ENCODE peak calls at places on chromosomes 4 and X, in four cellular contexts. One of them, this sample, is unnamed.

GRCh38 chrX:44306336-44306735 is 37.1 kb downstream of the EFHC2 start:
- DNase-seq in MCF 10A: peak
- DNase-seq in fibroblast of mammary gland: peak
- DNase-seq in HL-60: no peak
- DNase-seq in this sample: peak

GRCh38 chrX:49079489-49080428 is at the start of gene WDR45:
- DNase-seq in MCF 10A: peak
- DNase-seq in fibroblast of mammary gland: peak
- DNase-seq in HL-60: peak
- DNase-seq in this sample: peak

GRCh38 chrX:129158505-129158904 is 364.8 kb downstream of the SMARCA1 start:
- DNase-seq in MCF 10A: no peak
- DNase-seq in fibroblast of mammary gland: no peak
- DNase-seq in HL-60: no peak
- DNase-seq in this sample: no peak

GRCh38 chr4:89293299-89293698 is 14.3 kb downstream of the GPRIN3 start:
- DNase-seq in MCF 10A: no peak
- DNase-seq in fibroblast of mammary gland: no peak
- DNase-seq in HL-60: no peak
- DNase-seq in this sample: no peak

GRCh38 chr4:151935411-151935810 is 174.6 kb upstream of the GATB start:
- DNase-seq in MCF 10A: no peak
- DNase-seq in fibroblast of mammary gland: no peak
- DNase-seq in HL-60: no peak
- DNase-seq in this sample: no peak

GRCh38 chrX:74422576-74423288 is 1.4 kb downstream of the SLC16A2 start:
- DNase-seq in MCF 10A: peak
- DNase-seq in fibroblast of mammary gland: peak
- DNase-seq in HL-60: no peak
- DNase-seq in this sample: peak

GRCh38 chrX:2829066-2829430 is 318 bp downstream of the GYG2 start:
- DNase-seq in MCF 10A: no peak
- DNase-seq in fibroblast of mammary gland: no peak
- DNase-seq in HL-60: no peak
- DNase-seq in this sample: no peak

GRCh38 chrX:101347859-101348451 is 587 bp downstream of the TIMM8A start:
- DNase-seq in MCF 10A: peak
- DNase-seq in fibroblast of mammary gland: peak
- DNase-seq in HL-60: no peak
- DNase-seq in this sample: peak

GRCh38 chr4:102196221-102196620 is 149.1 kb downstream of the SLC39A8 start:
- DNase-seq in MCF 10A: peak
- DNase-seq in fibroblast of mammary gland: peak
- DNase-seq in HL-60: no peak
- DNase-seq in this sample: peak

GRCh38 chrX:43559643-43560042 is 96.5 kb upstream of the MAOA start:
- DNase-seq in MCF 10A: peak
- DNase-seq in fibroblast of mammary gland: peak
- DNase-seq in HL-60: peak
- DNase-seq in this sample: peak

GRCh38 chr4:2624782-2625548 is 88.5 kb downstream of the FAM193A start:
- DNase-seq in MCF 10A: peak
- DNase-seq in fibroblast of mammary gland: no peak
- DNase-seq in HL-60: no peak
- DNase-seq in this sample: peak

GRCh38 chrX:151359931-151360871 is 36.8 kb upstream of the VMA21 start:
- DNase-seq in MCF 10A: peak
- DNase-seq in fibroblast of mammary gland: no peak
- DNase-seq in HL-60: peak
- DNase-seq in this sample: peak

GRCh38 chrX:126770179-126770578 is 49.4 kb upstream of the PRR32 start:
- DNase-seq in MCF 10A: peak
- DNase-seq in fibroblast of mammary gland: peak
- DNase-seq in HL-60: peak
- DNase-seq in this sample: peak

GRCh38 chrX:2711441-2711840 is 20.3 kb downstream of the CD99 start:
- DNase-seq in MCF 10A: no peak
- DNase-seq in fibroblast of mammary gland: no peak
- DNase-seq in HL-60: no peak
- DNase-seq in this sample: no peak

GRCh38 chrX:45009371-45010000 is 136.5 kb downstream of the KDM6A start:
- DNase-seq in MCF 10A: peak
- DNase-seq in fibroblast of mammary gland: peak
- DNase-seq in HL-60: no peak
- DNase-seq in this sample: peak

DNA sequence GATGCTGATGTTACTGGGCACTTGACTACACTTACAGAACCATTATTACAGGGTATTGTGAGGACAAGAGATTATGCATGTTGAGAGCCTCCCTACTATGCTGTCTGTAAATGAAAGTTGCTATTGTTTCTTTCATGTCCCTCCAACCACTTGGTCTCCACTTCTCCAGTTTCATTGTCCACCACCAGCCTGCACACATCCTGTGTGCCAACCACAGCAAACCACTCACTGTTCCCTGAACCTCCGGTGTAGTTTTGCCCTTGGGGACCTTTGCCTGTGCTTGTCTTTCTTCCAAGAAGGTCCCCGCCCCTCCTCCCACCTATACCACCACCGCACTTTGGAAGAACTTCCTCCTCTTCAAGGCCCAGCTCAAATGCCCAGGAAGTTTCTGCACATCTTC is 43.1 kb upstream of the AFF2 start:
- DNase-seq in MCF 10A: no peak
- DNase-seq in fibroblast of mammary gland: no peak
- DNase-seq in HL-60: peak
- DNase-seq in this sample: no peak
- TF ChIP-seq CTCF in MCF 10A: no peak
- TF ChIP-seq CTCF in fibroblast of mammary gland: no peak
- TF ChIP-seq CTCF in HL-60: no peak
- TF ChIP-seq CTCF in this sample: no peak

GRCh38 chrX:7169627-7170026 is 21.7 kb upstream of the PUDP start:
- DNase-seq in MCF 10A: no peak
- DNase-seq in fibroblast of mammary gland: no peak
- DNase-seq in HL-60: no peak
- DNase-seq in this sample: no peak

GRCh38 chrX:7168366-7168765 is 20.4 kb upstream of the PUDP start:
- DNase-seq in MCF 10A: no peak
- DNase-seq in fibroblast of mammary gland: no peak
- DNase-seq in HL-60: no peak
- DNase-seq in this sample: no peak

GRCh38 chrX:7163146-7163677 is 15.3 kb upstream of the PUDP start:
- DNase-seq in MCF 10A: no peak
- DNase-seq in fibroblast of mammary gland: peak
- DNase-seq in HL-60: no peak
- DNase-seq in this sample: no peak

GRCh38 chrX:7159132-7159861 is 11.3 kb upstream of the PUDP start:
- DNase-seq in MCF 10A: peak
- DNase-seq in fibroblast of mammary gland: peak
- DNase-seq in HL-60: peak
- DNase-seq in this sample: peak

GRCh38 chrX:7164174-7164573 is 16.2 kb upstream of the PUDP start:
- DNase-seq in MCF 10A: no peak
- DNase-seq in fibroblast of mammary gland: no peak
- DNase-seq in HL-60: no peak
- DNase-seq in this sample: no peak
- TF ChIP-seq CTCF in MCF 10A: no peak
- TF ChIP-seq CTCF in fibroblast of mammary gland: no peak
- TF ChIP-seq CTCF in HL-60: no peak
- TF ChIP-seq CTCF in this sample: no peak

GRCh38 chr4:5082381-5082780 is 31.1 kb downstream of the STK32B start:
- DNase-seq in MCF 10A: no peak
- DNase-seq in fibroblast of mammary gland: no peak
- DNase-seq in HL-60: no peak
- DNase-seq in this sample: no peak
- TF ChIP-seq CTCF in MCF 10A: no peak
- TF ChIP-seq CTCF in fibroblast of mammary gland: no peak
- TF ChIP-seq CTCF in HL-60: no peak
- TF ChIP-seq CTCF in this sample: no peak

DNA sequence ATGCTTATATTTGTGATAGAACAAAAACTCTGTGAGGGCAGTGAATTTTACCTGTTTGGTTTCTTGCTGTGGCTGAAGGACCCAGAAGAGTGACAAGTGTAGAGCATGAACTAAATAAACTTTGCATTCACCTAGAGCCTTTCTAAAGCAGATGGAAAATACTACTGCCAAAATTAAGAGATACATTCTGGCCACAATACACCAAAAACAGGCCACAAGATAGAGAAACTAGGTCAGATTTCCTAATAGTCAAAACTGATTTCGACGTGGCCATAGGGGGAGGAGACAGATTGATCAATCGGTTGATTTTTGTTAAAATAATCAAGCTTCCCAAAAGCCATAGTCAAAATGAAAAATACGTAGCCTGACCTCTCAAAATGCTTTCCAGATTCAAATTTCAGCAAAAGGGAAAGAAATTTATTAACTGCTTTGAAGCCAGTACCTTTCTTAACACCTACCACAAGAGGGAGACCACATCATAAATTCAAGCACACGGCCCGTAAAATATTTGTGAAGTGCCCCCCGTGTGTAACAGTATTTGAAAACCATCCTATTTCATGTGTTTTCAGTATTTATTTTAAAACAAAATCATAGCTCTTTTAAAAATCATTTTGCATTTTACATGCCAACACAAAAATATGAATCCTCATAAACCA is 132.4 kb downstream of the CORIN start:
- DNase-seq in MCF 10A: peak
- DNase-seq in fibroblast of mammary gland: peak
- DNase-seq in HL-60: no peak
- DNase-seq in this sample: peak
- TF ChIP-seq CTCF in MCF 10A: no peak
- TF ChIP-seq CTCF in fibroblast of mammary gland: peak
- TF ChIP-seq CTCF in HL-60: peak
- TF ChIP-seq CTCF in this sample: peak

GRCh38 chr4:111650553-111651183 is 494.6 kb upstream of the FAM241A start:
- DNase-seq in MCF 10A: no peak
- DNase-seq in fibroblast of mammary gland: no peak
- DNase-seq in HL-60: no peak
- DNase-seq in this sample: no peak
- TF ChIP-seq CTCF in MCF 10A: no peak
- TF ChIP-seq CTCF in fibroblast of mammary gland: no peak
- TF ChIP-seq CTCF in HL-60: no peak
- TF ChIP-seq CTCF in this sample: no peak

GRCh38 chr4:71550220-71551190 is 211.7 kb downstream of the SLC4A4 start:
- DNase-seq in MCF 10A: no peak
- DNase-seq in fibroblast of mammary gland: peak
- DNase-seq in HL-60: no peak
- DNase-seq in this sample: peak

GRCh38 chr4:71549516-71550160 is 210.8 kb downstream of the SLC4A4 start:
- DNase-seq in MCF 10A: no peak
- DNase-seq in fibroblast of mammary gland: no peak
- DNase-seq in HL-60: no peak
- DNase-seq in this sample: no peak

GRCh38 chr4:71554025-71554424 is 215.2 kb downstream of the SLC4A4 start:
- DNase-seq in MCF 10A: no peak
- DNase-seq in fibroblast of mammary gland: no peak
- DNase-seq in HL-60: no peak
- DNase-seq in this sample: no peak

GRCh38 chr4:71558248-71558647 is 219.4 kb downstream of the SLC4A4 start:
- DNase-seq in MCF 10A: no peak
- DNase-seq in fibroblast of mammary gland: no peak
- DNase-seq in HL-60: no peak
- DNase-seq in this sample: peak

DNA sequence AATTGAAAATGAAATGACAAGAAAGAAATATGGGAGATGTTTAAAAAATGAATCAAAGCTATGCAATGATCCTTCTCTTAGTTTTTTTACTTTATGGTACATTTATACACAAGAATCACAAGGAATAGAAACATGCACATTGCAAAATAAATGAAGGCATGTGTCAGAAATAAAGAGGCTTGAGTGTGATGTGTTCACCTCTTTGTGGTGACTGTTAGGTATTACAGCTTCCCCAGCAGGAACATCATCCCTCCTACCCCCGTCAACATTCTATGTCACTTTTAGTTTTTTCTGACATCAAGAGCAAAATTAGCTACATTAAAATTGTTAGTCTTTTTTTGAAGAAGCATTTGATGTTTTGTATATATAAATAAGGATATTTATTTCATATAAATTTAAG is 214.8 kb downstream of the SLC4A4 start:
- DNase-seq in MCF 10A: peak
- DNase-seq in fibroblast of mammary gland: peak
- DNase-seq in HL-60: no peak
- DNase-seq in this sample: peak
- TF ChIP-seq CTCF in MCF 10A: peak
- TF ChIP-seq CTCF in fibroblast of mammary gland: peak
- TF ChIP-seq CTCF in HL-60: no peak
- TF ChIP-seq CTCF in this sample: peak

GRCh38 chr4:183431614-183432013 is 12.8 kb upstream of the CDKN2AIP start:
- DNase-seq in MCF 10A: no peak
- DNase-seq in fibroblast of mammary gland: no peak
- DNase-seq in HL-60: no peak
- DNase-seq in this sample: no peak

GRCh38 chr4:183429489-183429888 is 14.9 kb upstream of the CDKN2AIP start:
- DNase-seq in MCF 10A: no peak
- DNase-seq in fibroblast of mammary gland: no peak
- DNase-seq in HL-60: no peak
- DNase-seq in this sample: no peak

GRCh38 chr4:183430987-183431347 is 13.5 kb upstream of the CDKN2AIP start:
- DNase-seq in MCF 10A: no peak
- DNase-seq in fibroblast of mammary gland: no peak
- DNase-seq in HL-60: no peak
- DNase-seq in this sample: no peak

GRCh38 chr4:183426507-183426906 is 17.9 kb upstream of the CDKN2AIP start:
- DNase-seq in MCF 10A: no peak
- DNase-seq in fibroblast of mammary gland: no peak
- DNase-seq in HL-60: no peak
- DNase-seq in this sample: no peak

DNA sequence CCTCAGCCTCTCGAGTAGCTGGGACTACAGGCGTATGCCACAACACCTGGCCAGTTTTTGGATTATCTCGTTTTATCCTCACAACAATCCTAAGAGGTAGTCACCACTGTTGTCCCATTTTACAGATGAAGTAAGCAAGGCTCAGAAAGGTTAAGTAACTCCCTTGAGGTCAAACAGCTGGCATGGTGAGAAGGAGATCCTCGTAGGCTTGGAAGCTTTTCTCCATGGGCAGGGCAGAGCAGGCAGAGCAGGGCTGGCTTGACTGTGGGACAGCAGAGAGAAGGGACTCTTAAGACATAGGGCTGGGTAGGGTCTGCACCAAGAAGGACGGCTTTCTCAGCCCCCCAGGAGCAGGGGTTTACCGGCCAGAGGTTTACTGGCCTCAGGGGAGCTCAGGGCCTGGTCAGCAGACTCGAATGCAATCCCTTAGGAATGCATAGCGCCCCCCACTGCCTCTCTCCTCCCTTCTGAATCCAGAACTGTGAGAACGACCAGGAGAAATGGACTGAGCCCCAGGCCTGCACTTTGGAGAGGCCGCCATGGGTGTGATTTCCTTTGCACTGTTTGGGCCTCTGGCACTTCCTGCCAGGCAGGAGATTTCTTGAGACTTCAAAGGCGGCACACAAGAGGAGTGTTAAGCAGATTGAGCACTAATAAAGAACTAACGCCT is 14.0 kb upstream of the CDKN2AIP start:
- DNase-seq in MCF 10A: no peak
- DNase-seq in fibroblast of mammary gland: no peak
- DNase-seq in HL-60: no peak
- DNase-seq in this sample: no peak
- TF ChIP-seq CTCF in MCF 10A: no peak
- TF ChIP-seq CTCF in fibroblast of mammary gland: no peak
- TF ChIP-seq CTCF in HL-60: no peak
- TF ChIP-seq CTCF in this sample: no peak